ENCODE peak calls at places on chromosomes 12 and 14, in six cellular contexts. V, Y, F, R, K and H are unnamed samples.

GRCh38 chr12:19177754-19178153 is 48.2 kb downstream of the PLEKHA5 start:
- DNase-seq in K (no peak), F (no peak), R (no peak), V (no peak), Y (no peak), H (no peak)

GRCh38 chr12:51948066-51948465 is 3.4 kb upstream of the ACVR1B start:
- DNase-seq in Y (no peak), V (no peak), R (no peak), K (no peak), F (no peak), H (no peak)

GRCh38 chr12:108214486-108214885 is 85.4 kb downstream of the WSCD2 start:
- DNase-seq in F (peak), K (no peak), R (peak), V (peak), Y (no peak), H (peak)

GRCh38 chr12:5578775-5579174 is 146.9 kb downstream of the NTF3 start:
- DNase-seq in V (no peak), R (no peak), F (no peak), K (no peak), Y (no peak), H (no peak)

GRCh38 chr12:131699434-131699833 is 11.5 kb upstream of the SFSWAP start:
- DNase-seq in Y (no peak), R (no peak), K (no peak), V (no peak), F (no peak), H (no peak)

GRCh38 chr14:100078997-100079561 is 13.9 kb downstream of the EVL start:
- DNase-seq in R (no peak), V (peak), F (no peak), Y (no peak), K (peak), H (no peak)

GRCh38 chr12:77102691-77103090 is 37.3 kb upstream of the E2F7 start:
- DNase-seq in R (no peak), K (no peak), F (no peak), V (no peak), Y (no peak), H (no peak)

GRCh38 chr12:21950649-21951048 is 9.4 kb upstream of the ABCC9 start:
- DNase-seq in K (no peak), Y (no peak), F (no peak), R (no peak), V (no peak), H (no peak)

GRCh38 chr12:132707241-132707640 is 3.4 kb upstream of the PGAM5 start:
- DNase-seq in K (no peak), R (no peak), Y (no peak), V (no peak), F (no peak), H (no peak)

GRCh38 chr12:102691773-102692555 is 211.6 kb upstream of the IGF1 start:
- DNase-seq in R (no peak), Y (no peak), K (no peak), V (no peak), F (no peak), H (no peak)

GRCh38 chr14:48842785-48843184 is 743.4 kb downstream of the RPS29 start:
- DNase-seq in R (no peak), F (no peak), V (no peak), Y (no peak), K (no peak), H (no peak)

GRCh38 chr12:106632797-106633450 is 50.1 kb downstream of the RFX4 start:
- DNase-seq in V (no peak), K (no peak), Y (no peak), F (peak), R (no peak), H (no peak)

GRCh38 chr14:26444745-26445144 is 153.1 kb downstream of the NOVA1 start:
- DNase-seq in F (no peak), Y (no peak), K (no peak), V (no peak), R (no peak), H (no peak)

GRCh38 chr14:93939304-93940229 is 12.4 kb downstream of the FAM181A start:
- DNase-seq in Y (peak), K (peak), F (no peak), R (peak), V (peak), H (peak)

GRCh38 chr12:52672321-52672933 is 7.8 kb downstream of the KRT1 start:
- DNase-seq in Y (no peak), F (peak), K (no peak), R (no peak), V (no peak), H (no peak)

GRCh38 chr12:70719672-70720420 is 82.6 kb upstream of the PTPRB start:
- DNase-seq in K (peak), Y (no peak), F (peak), V (peak), R (no peak), H (no peak)

GRCh38 chr12:98752726-98753125 is 107.6 kb downstream of the APAF1 start:
- DNase-seq in F (no peak), R (no peak), V (no peak), Y (no peak), K (no peak), H (no peak)

GRCh38 chr12:119682635-119683340 is 14.9 kb downstream of the PRKAB1 start:
- DNase-seq in F (no peak), V (no peak), K (no peak), R (no peak), Y (peak), H (no peak)

GRCh38 chr12:46259071-46259470 is 9.8 kb downstream of the SLC38A1 start:
- DNase-seq in R (no peak), Y (no peak), F (peak), V (no peak), K (no peak), H (no peak)

GRCh38 chr12:58450868-58451482 is 469.3 kb downstream of the LRIG3 start:
- DNase-seq in V (no peak), Y (no peak), R (no peak), K (no peak), F (no peak), H (no peak)

GRCh38 chr12:70353780-70354640 is 12.1 kb upstream of the KCNMB4 start:
- DNase-seq in V (no peak), K (no peak), R (no peak), F (no peak), Y (no peak), H (no peak)

GRCh38 chr14:51868405-51868804 is 8.0 kb downstream of the GNG2 start:
- DNase-seq in Y (no peak), V (no peak), K (no peak), R (no peak), F (no peak), H (no peak)

GRCh38 chr12:49827351-49828099 is 688 bp downstream of the NCKAP5L start:
- DNase-seq in K (no peak), R (peak), Y (no peak), V (peak), F (peak), H (peak)

GRCh38 chr14:31059152-31059924 is 33.2 kb upstream of the STRN3 start:
- DNase-seq in K (no peak), Y (no peak), F (peak), R (no peak), V (peak), H (no peak)

GRCh38 chr12:124995200-124995961 is 1.9 kb downstream of the BRI3BP start:
- DNase-seq in F (no peak), Y (peak), K (no peak), V (peak), R (no peak), H (no peak)

DNA sequence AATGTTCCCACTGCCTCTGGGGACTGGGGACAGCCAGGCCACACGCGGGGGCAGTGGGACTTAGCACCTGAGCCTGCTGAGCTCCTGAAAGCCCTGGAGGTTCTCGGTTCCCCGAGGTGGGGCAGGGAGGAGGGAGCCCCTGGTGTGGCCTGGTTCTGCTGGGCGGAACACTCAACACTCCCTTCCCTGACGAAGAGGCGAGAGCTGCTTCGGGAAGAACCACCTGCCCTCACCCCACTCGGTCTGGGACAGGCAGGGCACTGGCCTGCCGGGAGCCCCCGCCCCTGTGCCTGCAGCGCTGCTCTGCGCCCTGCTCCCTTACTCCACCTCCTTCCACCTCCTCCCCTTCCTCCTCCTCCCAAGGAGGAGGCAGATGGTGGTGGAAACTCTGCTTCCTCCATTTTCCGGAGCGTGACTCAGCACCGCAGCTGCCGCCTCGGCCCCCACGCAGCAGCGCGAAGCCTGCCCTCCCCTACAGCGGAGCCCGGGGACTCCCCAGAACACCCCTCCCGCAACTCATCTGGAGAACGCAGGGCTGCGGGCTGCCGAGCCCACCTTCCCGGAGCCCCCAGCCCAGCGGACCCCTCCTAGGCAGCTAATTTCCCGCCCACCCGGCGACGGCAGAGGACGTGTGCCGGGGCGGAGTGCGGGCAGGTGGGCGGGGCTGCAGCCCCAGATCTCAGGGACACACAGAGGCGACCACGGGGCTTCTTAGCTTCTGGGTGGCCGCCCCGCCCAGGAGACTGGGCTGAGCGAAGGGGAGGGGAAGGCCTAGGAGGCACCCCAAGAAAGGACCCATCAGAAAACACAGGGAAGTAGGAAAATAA is 11.7 kb upstream of the INF2 start:
- DNase-seq in R (no peak), F (no peak), K (no peak), Y (no peak), V (peak), H (no peak)
- TF ChIP-seq POLR2AphosphoS5 in R (peak), F (no peak), K (peak), Y (peak), V (no peak), H (no peak)

DNA sequence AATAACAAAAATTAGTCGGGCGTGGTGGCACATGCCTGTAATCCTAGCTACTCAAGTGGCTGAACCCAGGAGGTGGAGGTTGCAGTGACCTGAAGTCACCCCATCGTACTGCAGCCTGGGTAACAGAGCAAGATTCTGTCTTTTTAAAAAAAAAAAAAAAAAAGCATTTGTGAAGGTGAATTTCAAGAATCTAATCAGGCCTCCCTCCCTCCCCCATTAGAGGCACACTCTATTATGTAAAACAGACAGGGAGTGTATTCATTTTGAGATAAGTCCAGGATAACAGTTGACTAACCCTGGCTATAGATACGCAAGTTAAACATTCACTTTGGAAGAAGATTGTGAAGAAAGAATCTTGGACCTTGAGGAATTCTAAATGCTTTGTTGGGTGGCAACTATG is 2.9 kb downstream of the RESF1 start:
- DNase-seq in V (no peak), F (no peak), K (no peak), R (no peak), Y (no peak), H (no peak)
- TF ChIP-seq POLR2A in V (no peak), F (no peak), K (no peak), R (no peak), Y (no peak), H (no peak)

GRCh38 chr12:1474567-1475153 is 119.7 kb downstream of the FBXL14 start:
- DNase-seq in K (peak), F (no peak), Y (no peak), V (no peak), R (no peak), H (no peak)

GRCh38 chr12:1470051-1470450 is 124.3 kb downstream of the FBXL14 start:
- DNase-seq in F (no peak), R (no peak), V (no peak), K (no peak), Y (no peak), H (no peak)

GRCh38 chr12:1471224-1471623 is 123.2 kb downstream of the FBXL14 start:
- DNase-seq in F (no peak), K (no peak), R (no peak), Y (no peak), V (no peak), H (no peak)

GRCh38 chr12:1474059-1474537 is 120.3 kb downstream of the FBXL14 start:
- DNase-seq in F (peak), K (no peak), V (no peak), R (no peak), Y (no peak), H (no peak)

DNA sequence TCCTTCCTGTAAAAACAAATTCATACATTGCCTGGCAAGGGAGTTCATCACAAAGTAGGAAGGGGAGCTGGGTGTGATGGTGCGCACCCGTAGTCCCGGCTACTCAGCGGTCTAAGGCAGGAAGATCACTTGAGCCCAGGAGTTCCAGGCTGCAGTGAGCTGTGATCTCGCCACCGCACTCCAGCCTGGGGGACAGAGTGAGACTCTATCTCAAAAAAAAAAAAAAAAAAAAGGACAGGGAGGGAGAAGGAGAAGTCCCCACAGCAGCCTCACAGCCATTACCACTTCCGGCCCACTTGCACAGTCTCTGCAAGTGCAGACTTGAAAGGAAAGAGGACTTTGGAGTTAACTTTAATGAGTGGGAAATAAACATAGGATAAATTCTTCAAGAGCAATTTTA is 121.0 kb downstream of the FBXL14 start:
- DNase-seq in F (no peak), R (no peak), K (no peak), Y (no peak), V (no peak), H (no peak)
- TF ChIP-seq TAF1 in F (no peak), R (no peak), K (no peak), Y (no peak), V (no peak), H (no peak)

GRCh38 chr14:104184506-104184905 is 46.1 kb downstream of the KIF26A start:
- DNase-seq in K (no peak), R (no peak), V (peak), F (no peak), Y (no peak), H (no peak)

GRCh38 chr14:104186575-104186974 is 48.2 kb downstream of the KIF26A start:
- DNase-seq in R (no peak), F (no peak), K (no peak), V (no peak), Y (no peak), H (no peak)

GRCh38 chr14:104183796-104184195 is 45.4 kb downstream of the KIF26A start:
- DNase-seq in K (no peak), F (no peak), R (no peak), V (peak), Y (no peak), H (no peak)

GRCh38 chr14:104185916-104186495 is 47.6 kb downstream of the KIF26A start:
- DNase-seq in V (no peak), K (no peak), F (no peak), R (no peak), Y (no peak), H (no peak)

GRCh38 chr14:104184911-104185499 is 46.6 kb downstream of the KIF26A start:
- DNase-seq in F (no peak), R (no peak), K (no peak), V (peak), Y (no peak), H (no peak)
- TF ChIP-seq POLR2AphosphoS5 in F (no peak), R (no peak), K (no peak), V (no peak), Y (no peak), H (no peak)

GRCh38 chr14:103123128-103123633 is at the start of gene TNFAIP2:
- DNase-seq in Y (no peak), K (no peak), V (peak), R (peak), F (no peak), H (no peak)
- TF ChIP-seq POLR2A in Y (peak), K (no peak), V (peak), R (no peak), F (no peak), H (peak)

GRCh38 chr12:22971771-22972191 is 346.8 kb downstream of the ETNK1 start:
- DNase-seq in Y (no peak), K (no peak), V (no peak), R (no peak), F (no peak), H (no peak)
- TF ChIP-seq TAF1 in Y (no peak), K (no peak), V (no peak), R (no peak), F (no peak), H (no peak)

GRCh38 chr12:12718853-12719252 is 1.7 kb downstream of the CDKN1B start:
- DNase-seq in V (no peak), Y (no peak), R (no peak), F (no peak), K (no peak), H (no peak)

GRCh38 chr12:12719496-12719895 is 2.3 kb downstream of the CDKN1B start:
- DNase-seq in V (no peak), R (no peak), K (no peak), Y (peak), F (no peak), H (no peak)

GRCh38 chr12:12716845-12717585 is at the start of gene CDKN1B:
- DNase-seq in R (peak), F (peak), Y (peak), K (no peak), V (peak), H (peak)

GRCh38 chr12:12717586-12718381 is 616 bp downstream of the CDKN1B start:
- DNase-seq in V (peak), F (no peak), K (no peak), Y (no peak), R (no peak), H (no peak)

DNA sequence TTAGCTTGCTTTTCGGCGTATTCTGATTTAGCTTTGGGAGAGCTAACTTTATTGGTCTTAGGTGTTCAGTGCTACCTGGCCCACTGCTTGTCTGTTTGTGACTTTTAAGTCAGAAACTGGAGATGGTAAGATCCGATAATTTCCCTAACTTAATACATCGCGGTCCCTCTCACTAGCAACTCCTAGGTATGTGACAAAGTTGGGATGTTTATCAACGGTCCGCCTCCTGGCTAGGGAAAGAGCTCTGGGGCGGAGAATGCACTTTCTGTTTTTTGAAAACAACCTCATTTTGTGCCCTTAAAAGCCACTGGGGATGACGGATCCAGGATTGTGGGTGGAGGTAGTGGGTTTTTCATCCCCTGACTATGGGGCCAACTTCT is 1.2 kb downstream of the CDKN1B start:
- DNase-seq in F (no peak), R (no peak), K (no peak), Y (no peak), V (no peak), H (no peak)
- TF ChIP-seq POLR2AphosphoS5 in F (no peak), R (no peak), K (no peak), Y (no peak), V (no peak), H (no peak)

DNA sequence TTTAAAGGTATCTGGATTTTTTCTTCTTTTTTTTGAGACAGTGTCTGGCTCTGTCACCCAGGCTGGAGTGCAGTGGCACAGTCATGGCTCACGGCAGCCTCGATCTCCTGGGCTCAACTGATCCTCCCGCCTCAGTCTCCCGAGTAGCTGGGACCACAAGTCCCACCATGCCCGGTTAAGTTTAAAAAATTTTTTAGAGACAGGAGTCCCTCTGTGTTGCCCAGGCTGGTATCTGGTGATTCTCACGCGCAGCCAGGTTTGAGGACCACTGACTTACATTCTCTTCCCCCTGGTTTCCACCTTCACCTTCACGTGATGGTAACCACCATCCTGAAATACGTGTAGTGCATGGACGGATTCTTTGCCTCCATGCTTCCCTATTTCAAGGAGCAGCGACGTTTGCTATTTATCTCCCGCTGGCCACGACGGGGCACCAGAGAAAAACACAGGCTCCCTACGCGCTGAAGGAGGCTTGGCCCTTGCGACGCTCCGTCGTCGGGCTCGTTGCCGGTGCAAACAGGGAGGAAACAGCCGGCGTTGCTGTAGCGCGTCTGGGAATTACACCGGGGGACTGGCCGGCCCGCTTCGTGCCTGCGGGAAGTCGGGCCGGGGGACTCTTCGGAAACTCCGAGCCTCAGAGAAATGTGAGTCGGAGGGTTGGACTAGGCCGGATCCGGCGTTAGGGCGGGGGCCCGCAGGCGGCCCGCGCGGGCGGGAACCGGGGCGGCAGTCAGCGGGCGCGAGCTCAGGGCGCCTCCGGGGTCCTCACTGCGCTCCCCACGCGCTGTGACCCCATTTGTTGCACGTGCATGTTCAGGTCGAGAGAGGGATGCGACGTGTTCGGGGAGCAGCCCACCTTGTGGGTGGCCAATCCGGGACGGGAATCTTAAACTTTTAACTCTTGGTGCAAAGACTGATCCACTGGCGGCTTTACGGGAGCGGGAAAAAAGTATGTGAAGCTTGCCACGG is at the start of gene TCHP:
- DNase-seq in Y (peak), V (peak), K (peak), R (peak), F (peak), H (peak)
- TF ChIP-seq POLR2A in Y (peak), V (peak), K (no peak), R (peak), F (peak), H (peak)